ENCODE peak calls at places on chromosomes 11 and 22, in ten cellular contexts. Y is lower leg skin; P is fibroblast of gingiva; Z is HAP-1; A is stimulated activated CD4-positive, alpha-beta T cell treated with anti-CD3 and anti-CD28 coated beads, Interleukin-15, amount 100 ng/mL, for 48 hours; C is M059J; V is activated T-cell treated with anti-CD3 and anti-CD28 coated beads for 1 hour; L is stimulated activated CD8-positive, alpha-beta memory T cell treated with anti-CD3 and anti-CD28 coated beads, Interleukin-7, amount 100 ng/mL, for 1 hour; O is activated CD4-positive, alpha-beta T cell treated with anti-CD3 and anti-CD28 coated beads, Interleukin-2, amount 10 ng/mL, durations not matched to agents 7 days and 5 days; F is iPS-NIHi11. X is an unnamed sample.

GRCh38 chr11:19241260-19242183 is 777 bp upstream of the E2F8 start:
- DNase-seq in O (peak), P (no peak), C (peak), Y (no peak), V (no peak), A (peak), F (peak), L (no peak), Z (peak), X (peak)

GRCh38 chr22:47291565-47292495 is 529.4 kb downstream of the TBC1D22A start:
- DNase-seq in L (no peak), Z (no peak), O (no peak), C (no peak), P (no peak), Y (no peak), F (no peak), V (no peak), A (no peak), X (no peak)

GRCh38 chr22:45197606-45198462 is 34.1 kb downstream of the NUP50 start:
- DNase-seq in L (no peak), A (no peak), F (no peak), Y (no peak), C (no peak), O (no peak), Z (no peak), P (no peak), V (no peak), X (no peak)

GRCh38 chr11:68260484-68260883 is 11.3 kb downstream of the C11orf24 start:
- DNase-seq in L (no peak), O (no peak), A (no peak), Y (no peak), Z (no peak), P (no peak), V (no peak), F (no peak), C (no peak), X (no peak)

GRCh38 chr22:38881997-38882396 is 10.0 kb upstream of the CBX6 start:
- DNase-seq in L (no peak), P (no peak), O (no peak), C (no peak), Z (no peak), F (no peak), A (no peak), V (no peak), Y (no peak), X (no peak)

GRCh38 chr11:80167766-80168165 is 726.9 kb upstream of the TENM4 start:
- DNase-seq in L (no peak), O (no peak), V (no peak), P (no peak), Y (no peak), F (peak), C (peak), Z (peak), A (no peak), X (no peak)

GRCh38 chr11:69480547-69481392 is 693 bp upstream of the LINC01488 start:
- DNase-seq in C (no peak), Z (no peak), A (no peak), O (no peak), L (no peak), P (no peak), Y (no peak), V (no peak), F (no peak), X (no peak)

GRCh38 chr11:122261546-122261945 is 145.5 kb upstream of the BLID start:
- DNase-seq in L (no peak), Y (no peak), Z (no peak), C (peak), P (no peak), O (no peak), A (no peak), V (no peak), F (no peak), X (no peak)

GRCh38 chr22:20996598-20997535 is 5.1 kb downstream of the THAP7 start:
- DNase-seq in Z (no peak), P (no peak), O (no peak), A (no peak), L (no peak), Y (no peak), V (no peak), F (no peak), C (no peak), X (no peak)

GRCh38 chr11:70811483-70811882 is 413.2 kb downstream of the CTTN start:
- DNase-seq in P (no peak), A (no peak), Y (no peak), V (no peak), O (no peak), C (no peak), L (no peak), Z (no peak), F (no peak), X (no peak)

GRCh38 chr11:109421981-109422590 is at the start of gene C11orf87:
- DNase-seq in Z (no peak), O (no peak), C (peak), A (no peak), L (no peak), P (no peak), F (peak), Y (no peak), V (no peak), X (no peak)

GRCh38 chr11:73982990-73983763 is 534 bp upstream of the UCP2 start:
- DNase-seq in L (peak), Y (peak), Z (peak), O (peak), F (peak), P (peak), V (peak), A (peak), C (peak), X (peak)

GRCh38 chr11:36775157-36775556 is 177.1 kb upstream of the RAG2 start:
- DNase-seq in A (no peak), C (peak), O (no peak), P (no peak), V (no peak), L (no peak), Z (no peak), F (no peak), Y (no peak), X (no peak)

GRCh38 chr11:22626573-22627239 is 1.1 kb upstream of the FANCF start:
- DNase-seq in L (no peak), A (no peak), Z (no peak), F (no peak), P (no peak), V (no peak), O (no peak), C (no peak), Y (no peak), X (no peak)

GRCh38 chr22:24181088-24181995 is at the start of gene SUSD2:
- DNase-seq in F (peak), A (no peak), O (no peak), Z (peak), P (no peak), L (no peak), Y (no peak), C (no peak), V (no peak), X (no peak)

GRCh38 chr11:112457532-112457931 is 196.9 kb upstream of the PLET1 start:
- DNase-seq in P (no peak), C (no peak), Z (no peak), A (no peak), F (no peak), V (no peak), Y (no peak), O (no peak), L (no peak), X (no peak)

GRCh38 chr11:77146261-77147035 is 18.4 kb downstream of the MYO7A start:
- DNase-seq in O (no peak), C (no peak), P (no peak), Z (no peak), V (no peak), F (no peak), A (no peak), Y (no peak), L (no peak), X (no peak)

GRCh38 chr11:72760543-72761400 is 8.6 kb upstream of the ARAP1 start:
- DNase-seq in V (no peak), Y (no peak), F (no peak), O (no peak), C (peak), Z (no peak), A (no peak), P (peak), L (no peak), X (no peak)

GRCh38 chr11:20604864-20605601 is 5.6 kb downstream of the SLC6A5 start:
- DNase-seq in L (no peak), P (no peak), F (no peak), A (no peak), Z (no peak), V (no peak), Y (no peak), O (no peak), C (no peak), X (no peak)